ENCODE peak calls at places on chromosomes 13 and 19, in nine cellular contexts. One of them, this sample, is unnamed.

GRCh38 chr13:50898338-50898737 is 11.3 kb upstream of the RNASEH2B start:
- DNase-seq in HTR-8/SVneo: no peak
- DNase-seq in right cardiac atrium: no peak
- DNase-seq in T follicular helper cell: no peak
- DNase-seq in activated CD4-positive, alpha-beta T cell treated with anti-CD3 and anti-CD28 coated beads, Interleukin-2, amount 50 U/mL, for 48 hours: no peak
- DNase-seq in transverse colon: no peak
- DNase-seq in anterior cingulate cortex: no peak
- DNase-seq in NCI-H1105: no peak
- DNase-seq in GM10248: no peak
- DNase-seq in this sample: no peak

GRCh38 chr19:39083983-39084731 is at the start of gene ACP7:
- DNase-seq in GM10248: no peak
- DNase-seq in transverse colon: no peak
- DNase-seq in anterior cingulate cortex: no peak
- DNase-seq in activated CD4-positive, alpha-beta T cell treated with anti-CD3 and anti-CD28 coated beads, Interleukin-2, amount 50 U/mL, for 48 hours: peak; percentile 9
- DNase-seq in T follicular helper cell: no peak
- DNase-seq in HTR-8/SVneo: no peak
- DNase-seq in right cardiac atrium: no peak
- DNase-seq in NCI-H1105: peak; percentile 13
- DNase-seq in this sample: no peak

GRCh38 chr13:111449041-111449440 is 128.6 kb downstream of the TEX29 start:
- DNase-seq in right cardiac atrium: no peak
- DNase-seq in anterior cingulate cortex: no peak
- DNase-seq in NCI-H1105: no peak
- DNase-seq in HTR-8/SVneo: no peak
- DNase-seq in transverse colon: no peak
- DNase-seq in GM10248: no peak
- DNase-seq in T follicular helper cell: no peak
- DNase-seq in activated CD4-positive, alpha-beta T cell treated with anti-CD3 and anti-CD28 coated beads, Interleukin-2, amount 50 U/mL, for 48 hours: no peak
- DNase-seq in this sample: no peak

GRCh38 chr19:53328967-53329366 is 4.6 kb upstream of the ZNF845 start:
- DNase-seq in right cardiac atrium: peak; percentile 83
- DNase-seq in NCI-H1105: no peak
- DNase-seq in activated CD4-positive, alpha-beta T cell treated with anti-CD3 and anti-CD28 coated beads, Interleukin-2, amount 50 U/mL, for 48 hours: no peak
- DNase-seq in HTR-8/SVneo: no peak
- DNase-seq in GM10248: no peak
- DNase-seq in transverse colon: peak; percentile 17
- DNase-seq in T follicular helper cell: no peak
- DNase-seq in anterior cingulate cortex: no peak
- DNase-seq in this sample: no peak

GRCh38 chr19:49676136-49676689 is 858 bp upstream of the PRMT1 start:
- DNase-seq in anterior cingulate cortex: peak; percentile 77
- DNase-seq in GM10248: peak; percentile 79
- DNase-seq in right cardiac atrium: peak; percentile 88
- DNase-seq in T follicular helper cell: no peak
- DNase-seq in NCI-H1105: peak; percentile 74
- DNase-seq in HTR-8/SVneo: peak; percentile 78
- DNase-seq in activated CD4-positive, alpha-beta T cell treated with anti-CD3 and anti-CD28 coated beads, Interleukin-2, amount 50 U/mL, for 48 hours: peak; percentile 79
- DNase-seq in transverse colon: peak; percentile 90
- DNase-seq in this sample: peak; percentile 84

GRCh38 chr19:45630463-45630862 is 8.7 kb downstream of the EML2 start:
- DNase-seq in right cardiac atrium: no peak
- DNase-seq in anterior cingulate cortex: no peak
- DNase-seq in transverse colon: no peak
- DNase-seq in T follicular helper cell: no peak
- DNase-seq in activated CD4-positive, alpha-beta T cell treated with anti-CD3 and anti-CD28 coated beads, Interleukin-2, amount 50 U/mL, for 48 hours: no peak
- DNase-seq in HTR-8/SVneo: peak; percentile 87
- DNase-seq in GM10248: peak; percentile 65
- DNase-seq in NCI-H1105: no peak
- DNase-seq in this sample: peak; percentile 60

GRCh38 chr19:50979758-50980157 is 4.0 kb downstream of the KLK7 start:
- DNase-seq in right cardiac atrium: no peak
- DNase-seq in NCI-H1105: no peak
- DNase-seq in HTR-8/SVneo: no peak
- DNase-seq in transverse colon: no peak
- DNase-seq in activated CD4-positive, alpha-beta T cell treated with anti-CD3 and anti-CD28 coated beads, Interleukin-2, amount 50 U/mL, for 48 hours: no peak
- DNase-seq in anterior cingulate cortex: no peak
- DNase-seq in GM10248: no peak
- DNase-seq in T follicular helper cell: no peak
- DNase-seq in this sample: no peak

GRCh38 chr19:29735821-29736220 is 20.8 kb upstream of the C19orf12 start:
- DNase-seq in GM10248: no peak
- DNase-seq in NCI-H1105: no peak
- DNase-seq in HTR-8/SVneo: no peak
- DNase-seq in anterior cingulate cortex: no peak
- DNase-seq in transverse colon: no peak
- DNase-seq in activated CD4-positive, alpha-beta T cell treated with anti-CD3 and anti-CD28 coated beads, Interleukin-2, amount 50 U/mL, for 48 hours: no peak
- DNase-seq in T follicular helper cell: no peak
- DNase-seq in right cardiac atrium: no peak
- DNase-seq in this sample: no peak

GRCh38 chr19:42207767-42208259 is 9.7 kb downstream of the DEDD2 start:
- DNase-seq in right cardiac atrium: no peak
- DNase-seq in GM10248: no peak
- DNase-seq in transverse colon: no peak
- DNase-seq in NCI-H1105: no peak
- DNase-seq in HTR-8/SVneo: peak; percentile 84
- DNase-seq in T follicular helper cell: no peak
- DNase-seq in activated CD4-positive, alpha-beta T cell treated with anti-CD3 and anti-CD28 coated beads, Interleukin-2, amount 50 U/mL, for 48 hours: no peak
- DNase-seq in anterior cingulate cortex: no peak
- DNase-seq in this sample: no peak

GRCh38 chr13:40096357-40096911 is 441.0 kb downstream of the COG6 start:
- DNase-seq in GM10248: no peak
- DNase-seq in T follicular helper cell: no peak
- DNase-seq in right cardiac atrium: no peak
- DNase-seq in transverse colon: no peak
- DNase-seq in activated CD4-positive, alpha-beta T cell treated with anti-CD3 and anti-CD28 coated beads, Interleukin-2, amount 50 U/mL, for 48 hours: peak; percentile 38
- DNase-seq in anterior cingulate cortex: no peak
- DNase-seq in NCI-H1105: no peak
- DNase-seq in HTR-8/SVneo: no peak
- DNase-seq in this sample: no peak

GRCh38 chr19:51389143-51389542 is 1.2 kb downstream of the C19orf84 start:
- DNase-seq in NCI-H1105: no peak
- DNase-seq in HTR-8/SVneo: no peak
- DNase-seq in anterior cingulate cortex: no peak
- DNase-seq in GM10248: no peak
- DNase-seq in activated CD4-positive, alpha-beta T cell treated with anti-CD3 and anti-CD28 coated beads, Interleukin-2, amount 50 U/mL, for 48 hours: no peak
- DNase-seq in right cardiac atrium: no peak
- DNase-seq in T follicular helper cell: no peak
- DNase-seq in transverse colon: no peak
- DNase-seq in this sample: no peak

GRCh38 chr13:35763805-35764170 is 287.3 kb upstream of the MAB21L1 start:
- DNase-seq in GM10248: no peak
- DNase-seq in HTR-8/SVneo: no peak
- DNase-seq in NCI-H1105: no peak
- DNase-seq in right cardiac atrium: no peak
- DNase-seq in activated CD4-positive, alpha-beta T cell treated with anti-CD3 and anti-CD28 coated beads, Interleukin-2, amount 50 U/mL, for 48 hours: no peak
- DNase-seq in anterior cingulate cortex: no peak
- DNase-seq in transverse colon: no peak
- DNase-seq in T follicular helper cell: no peak
- DNase-seq in this sample: no peak

GRCh38 chr13:38888309-38888708 is 102.3 kb downstream of the STOML3 start:
- DNase-seq in right cardiac atrium: no peak
- DNase-seq in activated CD4-positive, alpha-beta T cell treated with anti-CD3 and anti-CD28 coated beads, Interleukin-2, amount 50 U/mL, for 48 hours: no peak
- DNase-seq in transverse colon: no peak
- DNase-seq in T follicular helper cell: no peak
- DNase-seq in HTR-8/SVneo: no peak
- DNase-seq in GM10248: no peak
- DNase-seq in anterior cingulate cortex: no peak
- DNase-seq in NCI-H1105: no peak
- DNase-seq in this sample: no peak

GRCh38 chr13:29543230-29544215 is 52.0 kb downstream of the SLC7A1 start:
- DNase-seq in NCI-H1105: no peak
- DNase-seq in right cardiac atrium: no peak
- DNase-seq in anterior cingulate cortex: no peak
- DNase-seq in GM10248: peak; percentile 80
- DNase-seq in HTR-8/SVneo: peak; percentile 37
- DNase-seq in activated CD4-positive, alpha-beta T cell treated with anti-CD3 and anti-CD28 coated beads, Interleukin-2, amount 50 U/mL, for 48 hours: peak; percentile 64
- DNase-seq in transverse colon: no peak
- DNase-seq in T follicular helper cell: no peak
- DNase-seq in this sample: peak; percentile 44

GRCh38 chr13:23504188-23504587 is 66.0 kb upstream of the TNFRSF19 start:
- DNase-seq in T follicular helper cell: no peak
- DNase-seq in transverse colon: no peak
- DNase-seq in HTR-8/SVneo: no peak
- DNase-seq in anterior cingulate cortex: no peak
- DNase-seq in GM10248: no peak
- DNase-seq in activated CD4-positive, alpha-beta T cell treated with anti-CD3 and anti-CD28 coated beads, Interleukin-2, amount 50 U/mL, for 48 hours: no peak
- DNase-seq in right cardiac atrium: no peak
- DNase-seq in NCI-H1105: no peak
- DNase-seq in this sample: no peak

GRCh38 chr13:72652681-72653080 is 74.7 kb downstream of the MZT1 start:
- DNase-seq in NCI-H1105: no peak
- DNase-seq in transverse colon: no peak
- DNase-seq in activated CD4-positive, alpha-beta T cell treated with anti-CD3 and anti-CD28 coated beads, Interleukin-2, amount 50 U/mL, for 48 hours: no peak
- DNase-seq in T follicular helper cell: no peak
- DNase-seq in right cardiac atrium: no peak
- DNase-seq in HTR-8/SVneo: no peak
- DNase-seq in GM10248: no peak
- DNase-seq in anterior cingulate cortex: no peak
- DNase-seq in this sample: no peak

GRCh38 chr19:50432658-50433057 is at the start of gene MYBPC2:
- DNase-seq in GM10248: no peak
- DNase-seq in HTR-8/SVneo: no peak
- DNase-seq in T follicular helper cell: no peak
- DNase-seq in right cardiac atrium: no peak
- DNase-seq in anterior cingulate cortex: no peak
- DNase-seq in transverse colon: peak; percentile 33
- DNase-seq in NCI-H1105: no peak
- DNase-seq in activated CD4-positive, alpha-beta T cell treated with anti-CD3 and anti-CD28 coated beads, Interleukin-2, amount 50 U/mL, for 48 hours: no peak
- DNase-seq in this sample: no peak

GRCh38 chr19:1567848-1568227 is 287 bp downstream of the MEX3D start:
- DNase-seq in HTR-8/SVneo: no peak
- DNase-seq in anterior cingulate cortex: no peak
- DNase-seq in activated CD4-positive, alpha-beta T cell treated with anti-CD3 and anti-CD28 coated beads, Interleukin-2, amount 50 U/mL, for 48 hours: no peak
- DNase-seq in NCI-H1105: no peak
- DNase-seq in transverse colon: no peak
- DNase-seq in GM10248: no peak
- DNase-seq in T follicular helper cell: no peak
- DNase-seq in right cardiac atrium: no peak
- DNase-seq in this sample: no peak

GRCh38 chr13:36965767-36966166 is 33.4 kb downstream of the ALG5 start:
- DNase-seq in GM10248: no peak
- DNase-seq in transverse colon: no peak
- DNase-seq in anterior cingulate cortex: no peak
- DNase-seq in right cardiac atrium: no peak
- DNase-seq in activated CD4-positive, alpha-beta T cell treated with anti-CD3 and anti-CD28 coated beads, Interleukin-2, amount 50 U/mL, for 48 hours: no peak
- DNase-seq in T follicular helper cell: no peak
- DNase-seq in HTR-8/SVneo: peak; percentile 11
- DNase-seq in NCI-H1105: no peak
- DNase-seq in this sample: no peak

GRCh38 chr19:55830656-55831055 is 1.1 kb downstream of the NLRP11 start:
- DNase-seq in HTR-8/SVneo: no peak
- DNase-seq in NCI-H1105: no peak
- DNase-seq in transverse colon: no peak
- DNase-seq in GM10248: no peak
- DNase-seq in anterior cingulate cortex: no peak
- DNase-seq in T follicular helper cell: no peak
- DNase-seq in activated CD4-positive, alpha-beta T cell treated with anti-CD3 and anti-CD28 coated beads, Interleukin-2, amount 50 U/mL, for 48 hours: no peak
- DNase-seq in right cardiac atrium: no peak
- DNase-seq in this sample: no peak

GRCh38 chr13:23381877-23382276 is 51.6 kb downstream of the SACS start:
- DNase-seq in transverse colon: no peak
- DNase-seq in T follicular helper cell: no peak
- DNase-seq in right cardiac atrium: no peak
- DNase-seq in HTR-8/SVneo: no peak
- DNase-seq in NCI-H1105: peak; percentile 6
- DNase-seq in activated CD4-positive, alpha-beta T cell treated with anti-CD3 and anti-CD28 coated beads, Interleukin-2, amount 50 U/mL, for 48 hours: no peak
- DNase-seq in anterior cingulate cortex: no peak
- DNase-seq in GM10248: no peak
- DNase-seq in this sample: no peak

GRCh38 chr13:96672016-96672415 is 322.3 kb downstream of the OXGR1 start:
- DNase-seq in transverse colon: no peak
- DNase-seq in NCI-H1105: no peak
- DNase-seq in T follicular helper cell: no peak
- DNase-seq in activated CD4-positive, alpha-beta T cell treated with anti-CD3 and anti-CD28 coated beads, Interleukin-2, amount 50 U/mL, for 48 hours: no peak
- DNase-seq in anterior cingulate cortex: no peak
- DNase-seq in right cardiac atrium: no peak
- DNase-seq in GM10248: no peak
- DNase-seq in HTR-8/SVneo: no peak
- DNase-seq in this sample: no peak

GRCh38 chr13:35979378-35979911 is 151.7 kb downstream of the DCLK1 start:
- DNase-seq in transverse colon: peak; percentile 45
- DNase-seq in NCI-H1105: no peak
- DNase-seq in HTR-8/SVneo: no peak
- DNase-seq in anterior cingulate cortex: no peak
- DNase-seq in T follicular helper cell: no peak
- DNase-seq in activated CD4-positive, alpha-beta T cell treated with anti-CD3 and anti-CD28 coated beads, Interleukin-2, amount 50 U/mL, for 48 hours: no peak
- DNase-seq in right cardiac atrium: peak; percentile 81
- DNase-seq in GM10248: no peak
- DNase-seq in this sample: no peak

GRCh38 chr13:114035583-114036501 is 62.0 kb upstream of the C13orf46 start:
- DNase-seq in NCI-H1105: no peak
- DNase-seq in right cardiac atrium: no peak
- DNase-seq in GM10248: no peak
- DNase-seq in activated CD4-positive, alpha-beta T cell treated with anti-CD3 and anti-CD28 coated beads, Interleukin-2, amount 50 U/mL, for 48 hours: no peak
- DNase-seq in anterior cingulate cortex: peak; percentile 63
- DNase-seq in transverse colon: no peak
- DNase-seq in HTR-8/SVneo: no peak
- DNase-seq in T follicular helper cell: no peak
- DNase-seq in this sample: no peak

GRCh38 chr13:109836629-109837607 is 50.5 kb upstream of the IRS2 start:
- DNase-seq in HTR-8/SVneo: no peak
- DNase-seq in transverse colon: peak; percentile 66
- DNase-seq in GM10248: no peak
- DNase-seq in right cardiac atrium: no peak
- DNase-seq in T follicular helper cell: no peak
- DNase-seq in activated CD4-positive, alpha-beta T cell treated with anti-CD3 and anti-CD28 coated beads, Interleukin-2, amount 50 U/mL, for 48 hours: no peak
- DNase-seq in NCI-H1105: no peak
- DNase-seq in anterior cingulate cortex: no peak
- DNase-seq in this sample: peak; percentile 38

GRCh38 chr19:13082192-13083007 is 20.3 kb downstream of the LYL1 start:
- DNase-seq in activated CD4-positive, alpha-beta T cell treated with anti-CD3 and anti-CD28 coated beads, Interleukin-2, amount 50 U/mL, for 48 hours: no peak
- DNase-seq in anterior cingulate cortex: no peak
- DNase-seq in HTR-8/SVneo: peak; percentile 26
- DNase-seq in GM10248: no peak
- DNase-seq in T follicular helper cell: no peak
- DNase-seq in NCI-H1105: no peak
- DNase-seq in right cardiac atrium: peak; percentile 52
- DNase-seq in transverse colon: no peak
- DNase-seq in this sample: no peak

GRCh38 chr19:40150170-40150569 is 41.1 kb upstream of the MAP3K10 start:
- DNase-seq in HTR-8/SVneo: no peak
- DNase-seq in GM10248: no peak
- DNase-seq in right cardiac atrium: no peak
- DNase-seq in activated CD4-positive, alpha-beta T cell treated with anti-CD3 and anti-CD28 coated beads, Interleukin-2, amount 50 U/mL, for 48 hours: no peak
- DNase-seq in T follicular helper cell: no peak
- DNase-seq in NCI-H1105: no peak
- DNase-seq in transverse colon: no peak
- DNase-seq in anterior cingulate cortex: no peak
- DNase-seq in this sample: no peak

GRCh38 chr13:106587787-106588186 is 19.9 kb upstream of the ARGLU1 start:
- DNase-seq in NCI-H1105: no peak
- DNase-seq in GM10248: no peak
- DNase-seq in transverse colon: no peak
- DNase-seq in activated CD4-positive, alpha-beta T cell treated with anti-CD3 and anti-CD28 coated beads, Interleukin-2, amount 50 U/mL, for 48 hours: no peak
- DNase-seq in T follicular helper cell: no peak
- DNase-seq in anterior cingulate cortex: no peak
- DNase-seq in HTR-8/SVneo: no peak
- DNase-seq in right cardiac atrium: no peak
- DNase-seq in this sample: no peak

This sample was measured in GM12878.